ENCODE peak calls at places on chromosomes 11 and 22, in five cellular contexts. One of them, this sample, is unnamed.

GRCh38 chr22:18032455-18033101 is 8.2 kb upstream of the MICAL3 start:
- DNase-seq in pancreas: no peak
- DNase-seq in AG04450: no peak
- DNase-seq in H9: no peak
- DNase-seq in left lung: no peak
- DNase-seq in this sample: no peak

GRCh38 chr11:3796796-3797328 is 492 bp downstream of the NUP98 start:
- DNase-seq in AG04450: no peak
- DNase-seq in pancreas: no peak
- DNase-seq in H9: no peak
- DNase-seq in left lung: no peak
- DNase-seq in this sample: no peak

GRCh38 chr11:23746896-23747295 is 750.0 kb upstream of the LUZP2 start:
- DNase-seq in H9: no peak
- DNase-seq in pancreas: no peak
- DNase-seq in AG04450: no peak
- DNase-seq in left lung: no peak
- DNase-seq in this sample: no peak

GRCh38 chr11:34161812-34162506 is 56.5 kb downstream of the NAT10 start:
- DNase-seq in pancreas: no peak
- DNase-seq in H9: no peak
- DNase-seq in AG04450: no peak
- DNase-seq in left lung: no peak
- DNase-seq in this sample: no peak

GRCh38 chr11:10268746-10269487 is 25.1 kb downstream of the SBF2 start:
- DNase-seq in left lung: no peak
- DNase-seq in pancreas: no peak
- DNase-seq in AG04450: no peak
- DNase-seq in H9: no peak
- DNase-seq in this sample: no peak

GRCh38 chr11:31387379-31387778 is 17.7 kb downstream of the DNAJC24 start:
- DNase-seq in AG04450: no peak
- DNase-seq in left lung: no peak
- DNase-seq in H9: no peak
- DNase-seq in pancreas: no peak
- DNase-seq in this sample: no peak

GRCh38 chr11:78200553-78200952 is 11.8 kb downstream of the USP35 start:
- DNase-seq in left lung: no peak
- DNase-seq in pancreas: no peak
- DNase-seq in AG04450: no peak
- DNase-seq in H9: no peak
- DNase-seq in this sample: no peak

GRCh38 chr11:26439854-26440253 is 107.9 kb downstream of the ANO3 start:
- DNase-seq in H9: no peak
- DNase-seq in left lung: no peak
- DNase-seq in pancreas: no peak
- DNase-seq in AG04450: no peak
- DNase-seq in this sample: no peak

GRCh38 chr11:92920295-92920694 is 49.2 kb upstream of the MTNR1B start:
- DNase-seq in H9: no peak
- DNase-seq in pancreas: no peak
- DNase-seq in AG04450: no peak
- DNase-seq in left lung: no peak
- DNase-seq in this sample: no peak

GRCh38 chr22:37742374-37743092 is 45.7 kb downstream of the TRIOBP start:
- DNase-seq in pancreas: no peak
- DNase-seq in H9: no peak
- DNase-seq in AG04450: peak; percentile 73
- DNase-seq in left lung: no peak
- DNase-seq in this sample: peak; percentile 60

GRCh38 chr22:26608129-26608528 is 9.7 kb downstream of the CRYBB1 start:
- DNase-seq in left lung: no peak
- DNase-seq in AG04450: no peak
- DNase-seq in pancreas: no peak
- DNase-seq in H9: no peak
- DNase-seq in this sample: no peak

GRCh38 chr11:80462211-80462610 is 1021.4 kb upstream of the TENM4 start:
- DNase-seq in H9: no peak
- DNase-seq in AG04450: no peak
- DNase-seq in left lung: no peak
- DNase-seq in pancreas: no peak
- DNase-seq in this sample: no peak

GRCh38 chr22:28498044-28498443 is 181.6 kb downstream of the TTC28 start:
- DNase-seq in AG04450: no peak
- DNase-seq in pancreas: no peak
- DNase-seq in left lung: no peak
- DNase-seq in H9: no peak
- DNase-seq in this sample: no peak
- H3K27me3 ChIP-seq in AG04450: no peaks in the 10 kb centered on the region
- H3K27me3 ChIP-seq in pancreas: no peaks in the 10 kb centered on the region
- H3K27me3 ChIP-seq in left lung: no peaks in the 10 kb centered on the region
- H3K27me3 ChIP-seq in H9: no peaks in the 10 kb centered on the region
- H3K27me3 ChIP-seq in this sample: no peaks in the 10 kb centered on the region

GRCh38 chr22:24437091-24437490 is 9.7 kb downstream of the ADORA2A start:
- DNase-seq in pancreas: no peak
- DNase-seq in AG04450: no peak
- DNase-seq in H9: no peak
- DNase-seq in left lung: no peak
- DNase-seq in this sample: no peak
- H3K27ac ChIP-seq in pancreas: no peak overlapping the region
- H3K27ac ChIP-seq in AG04450: no peak overlapping the region
- H3K27ac ChIP-seq in H9: no peak overlapping the region
- H3K27ac ChIP-seq in left lung: no peak overlapping the region
- H3K27ac ChIP-seq in this sample: no peak overlapping the region

GRCh38 chr11:134862168-134862567 is 450.1 kb upstream of the B3GAT1 start:
- DNase-seq in pancreas: no peak
- DNase-seq in AG04450: no peak
- DNase-seq in H9: no peak
- DNase-seq in left lung: no peak
- DNase-seq in this sample: no peak

GRCh38 chr11:134862796-134863195 is 450.8 kb upstream of the B3GAT1 start:
- DNase-seq in left lung: no peak
- DNase-seq in H9: no peak
- DNase-seq in AG04450: no peak
- DNase-seq in pancreas: no peak
- DNase-seq in this sample: no peak

GRCh38 chr11:134858783-134859480 is 446.9 kb upstream of the B3GAT1 start:
- DNase-seq in AG04450: no peak
- DNase-seq in H9: no peak
- DNase-seq in pancreas: no peak
- DNase-seq in left lung: no peak
- DNase-seq in this sample: no peak

GRCh38 chr11:134863294-134863693 is 451.3 kb upstream of the B3GAT1 start:
- DNase-seq in pancreas: no peak
- DNase-seq in left lung: no peak
- DNase-seq in H9: no peak
- DNase-seq in AG04450: no peak
- DNase-seq in this sample: no peak

GRCh38 chr11:134861490-134862107 is 449.6 kb upstream of the B3GAT1 start:
- DNase-seq in AG04450: no peak
- DNase-seq in left lung: no peak
- DNase-seq in H9: no peak
- DNase-seq in pancreas: no peak
- DNase-seq in this sample: no peak
- TF ChIP-seq CTCF in AG04450: no peak
- TF ChIP-seq CTCF in left lung: no peak
- TF ChIP-seq CTCF in H9: peak; percentile 69
- TF ChIP-seq CTCF in pancreas: no peak
- TF ChIP-seq CTCF in this sample: no peak

GRCh38 chr11:44728085-44728410 is 1.3 kb downstream of the TSPAN18 start:
- DNase-seq in H9: no peak
- DNase-seq in AG04450: no peak
- DNase-seq in left lung: no peak
- DNase-seq in pancreas: no peak
- DNase-seq in this sample: no peak

GRCh38 chr11:44726278-44727113 is at the start of gene TSPAN18:
- DNase-seq in left lung: no peak
- DNase-seq in H9: peak; percentile 85
- DNase-seq in AG04450: no peak
- DNase-seq in pancreas: peak; percentile 19
- DNase-seq in this sample: peak; percentile 30

GRCh38 chr11:44728491-44728910 is 1.7 kb downstream of the TSPAN18 start:
- DNase-seq in left lung: no peak
- DNase-seq in AG04450: no peak
- DNase-seq in pancreas: no peak
- DNase-seq in H9: peak; percentile 53
- DNase-seq in this sample: no peak

GRCh38 chr11:44727373-44728084 is 767 bp downstream of the TSPAN18 start:
- DNase-seq in pancreas: peak; percentile 62
- DNase-seq in H9: peak; percentile 87
- DNase-seq in AG04450: peak; percentile 26
- DNase-seq in left lung: peak; percentile 75
- DNase-seq in this sample: peak; percentile 88

GRCh38 chr11:44727114-44727372 is 281 bp downstream of the TSPAN18 start:
- DNase-seq in H9: no peak
- DNase-seq in left lung: no peak
- DNase-seq in pancreas: no peak
- DNase-seq in AG04450: no peak
- DNase-seq in this sample: no peak
- H3K27me3 ChIP-seq in H9: peaks cover 32% of the 10 kb centered on the region
- H3K27me3 ChIP-seq in left lung: peaks cover 54% of the 10 kb centered on the region
- H3K27me3 ChIP-seq in pancreas: no peaks in the 10 kb centered on the region
- H3K27me3 ChIP-seq in AG04450: peaks cover 56% of the 10 kb centered on the region
- H3K27me3 ChIP-seq in this sample: peaks cover 47% of the 10 kb centered on the region

DNA sequence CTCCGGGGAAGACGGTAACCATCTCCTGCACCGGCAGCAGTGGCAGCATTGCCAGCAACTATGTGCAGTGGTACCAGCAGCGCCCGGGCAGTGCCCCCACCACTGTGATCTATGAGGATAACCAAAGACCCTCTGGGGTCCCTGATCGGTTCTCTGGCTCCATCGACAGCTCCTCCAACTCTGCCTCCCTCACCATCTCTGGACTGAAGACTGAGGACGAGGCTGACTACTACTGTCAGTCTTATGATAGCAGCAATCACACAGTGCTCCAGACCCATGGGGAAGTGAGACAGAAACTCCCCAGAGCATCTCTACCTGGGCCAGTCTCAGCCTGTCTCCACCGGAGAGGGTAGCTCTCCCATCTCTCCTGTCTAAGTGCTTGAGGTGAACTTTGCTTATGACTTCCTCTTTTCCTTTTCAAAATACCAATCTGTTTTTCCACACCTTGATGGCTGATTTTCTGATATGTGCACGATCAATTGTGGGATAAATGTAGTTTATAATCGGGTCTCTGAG is 48.5 kb upstream of the VPREB1 start:
- DNase-seq in left lung: no peak
- DNase-seq in AG04450: no peak
- DNase-seq in pancreas: no peak
- DNase-seq in H9: no peak
- DNase-seq in this sample: no peak
- H3K27ac ChIP-seq in left lung: no peak overlapping the region
- H3K27ac ChIP-seq in AG04450: peak overlapping the region; percentile 11
- H3K27ac ChIP-seq in pancreas: no peak overlapping the region
- H3K27ac ChIP-seq in H9: no peak overlapping the region
- H3K27ac ChIP-seq in this sample: no peak overlapping the region

GRCh38 chr11:87039371-87039770 is 1.6 kb downstream of the TMEM135 start:
- DNase-seq in left lung: no peak
- DNase-seq in AG04450: no peak
- DNase-seq in pancreas: no peak
- DNase-seq in H9: no peak
- DNase-seq in this sample: no peak

GRCh38 chr11:87036756-87037449 is 831 bp upstream of the TMEM135 start:
- DNase-seq in AG04450: no peak
- DNase-seq in H9: no peak
- DNase-seq in pancreas: no peak
- DNase-seq in left lung: no peak
- DNase-seq in this sample: no peak

GRCh38 chr11:87038235-87038960 is 664 bp downstream of the TMEM135 start:
- DNase-seq in pancreas: no peak
- DNase-seq in left lung: no peak
- DNase-seq in H9: no peak
- DNase-seq in AG04450: no peak
- DNase-seq in this sample: no peak

GRCh38 chr11:87035976-87036583 is 1.7 kb upstream of the TMEM135 start:
- DNase-seq in AG04450: no peak
- DNase-seq in pancreas: no peak
- DNase-seq in left lung: no peak
- DNase-seq in H9: no peak
- DNase-seq in this sample: no peak

GRCh38 chr11:87037450-87038234 is at the start of gene TMEM135:
- DNase-seq in pancreas: peak; percentile 93
- DNase-seq in H9: peak; percentile 98
- DNase-seq in left lung: peak; percentile 95
- DNase-seq in AG04450: peak; percentile 55
- DNase-seq in this sample: peak; percentile 95
- TF ChIP-seq CTCF in pancreas: no peak
- TF ChIP-seq CTCF in H9: no peak
- TF ChIP-seq CTCF in left lung: no peak
- TF ChIP-seq CTCF in AG04450: no peak
- TF ChIP-seq CTCF in this sample: peak; percentile 6

GRCh38 chr11:64562723-64563351 is 28.2 kb upstream of the SLC22A12 start:
- DNase-seq in left lung: peak; percentile 13
- DNase-seq in AG04450: no peak
- DNase-seq in H9: no peak
- DNase-seq in pancreas: no peak
- DNase-seq in this sample: no peak

GRCh38 chr11:64559351-64560138 is 31.5 kb upstream of the SLC22A12 start:
- DNase-seq in left lung: no peak
- DNase-seq in H9: peak; percentile 72
- DNase-seq in pancreas: no peak
- DNase-seq in AG04450: no peak
- DNase-seq in this sample: peak; percentile 31

GRCh38 chr11:64561984-64562722 is 28.9 kb upstream of the SLC22A12 start:
- DNase-seq in H9: no peak
- DNase-seq in left lung: no peak
- DNase-seq in pancreas: no peak
- DNase-seq in AG04450: no peak
- DNase-seq in this sample: no peak

GRCh38 chr11:64560139-64560771 is 30.8 kb upstream of the SLC22A12 start:
- DNase-seq in H9: peak; percentile 47
- DNase-seq in AG04450: no peak
- DNase-seq in left lung: peak; percentile 23
- DNase-seq in pancreas: no peak
- DNase-seq in this sample: peak; percentile 33

DNA sequence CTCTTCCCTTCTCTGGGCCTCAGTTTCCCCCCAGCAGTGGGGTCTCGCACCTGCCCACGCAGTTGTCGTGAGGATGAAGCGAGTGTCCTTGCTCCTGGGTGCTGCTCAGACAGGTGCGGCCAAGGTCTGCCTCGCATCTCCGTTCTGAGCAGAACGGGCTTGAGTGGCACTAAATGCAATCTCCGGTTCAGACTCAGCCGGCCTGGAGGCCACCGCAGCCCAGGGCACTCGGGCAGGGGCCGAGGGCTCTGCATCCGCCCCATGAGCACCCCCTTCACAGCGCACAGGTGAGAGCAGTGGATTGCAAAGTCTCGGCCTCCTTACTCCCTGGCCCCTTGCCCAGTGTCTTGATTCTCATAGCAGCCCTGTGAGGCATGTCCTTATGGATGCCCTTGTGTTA is 30.1 kb upstream of the SLC22A12 start:
- DNase-seq in H9: no peak
- DNase-seq in pancreas: no peak
- DNase-seq in left lung: peak; percentile 22
- DNase-seq in AG04450: no peak
- DNase-seq in this sample: no peak
- H3K27me3 ChIP-seq in H9: no peaks in the 10 kb centered on the region
- H3K27me3 ChIP-seq in pancreas: no peaks in the 10 kb centered on the region
- H3K27me3 ChIP-seq in left lung: peaks cover 28% of the 10 kb centered on the region
- H3K27me3 ChIP-seq in AG04450: peaks cover 18% of the 10 kb centered on the region
- H3K27me3 ChIP-seq in this sample: peaks cover 3% of the 10 kb centered on the region

This sample was measured in psoas muscle.